ENCODE peak calls at places on chromosomes 13 and 19, in four cellular contexts. B, K, U and D are unnamed samples.

GRCh38 chr19:18297308-18297707 is 15.9 kb upstream of the JUND start:
- DNase-seq in B (no peak), K (no peak), U (no peak), D (no peak)

GRCh38 chr19:1213391-1214286 is 8.1 kb downstream of the STK11 start:
- DNase-seq in U (no peak), B (no peak), K (no peak), D (no peak)

GRCh38 chr13:74573654-74574053 is 439.4 kb upstream of the KLF12 start:
- DNase-seq in B (no peak), K (no peak), U (peak; percentile 34), D (no peak)

GRCh38 chr13:40776681-40777165 is 5.7 kb upstream of the MRPS31 start:
- DNase-seq in B (no peak), K (no peak), U (peak; percentile 32), D (no peak)

GRCh38 chr13:49457221-49457620 is 13.1 kb downstream of the SETDB2 start:
- DNase-seq in B (no peak), K (no peak), U (no peak), D (no peak)

GRCh38 chr13:97257800-97258799 is 36.0 kb downstream of the MBNL2 start:
- DNase-seq in U (peak; percentile 81), K (peak; percentile 48), B (peak; percentile 85), D (peak; percentile 61)

GRCh38 chr19:2509096-2509495 is 33.2 kb downstream of the GADD45B start:
- DNase-seq in U (no peak), K (no peak), B (no peak), D (no peak)

GRCh38 chr13:20360041-20360491 is 127.9 kb upstream of the GJB6 start:
- DNase-seq in K (no peak), B (no peak), U (peak; percentile 1), D (no peak)

GRCh38 chr19:15187026-15188007 is 13.5 kb downstream of the NOTCH3 start:
- DNase-seq in U (peak; percentile 64), K (no peak), B (no peak), D (no peak)

GRCh38 chr13:29991343-29991742 is 140.9 kb upstream of the UBL3 start:
- DNase-seq in K (no peak), U (no peak), B (no peak), D (no peak)

GRCh38 chr19:33654840-33655508 is 33.2 kb downstream of the CHST8 start:
- DNase-seq in B (no peak), U (no peak), K (no peak), D (no peak)

GRCh38 chr19:38624822-38625221 is 5.8 kb downstream of the EIF3K start:
- DNase-seq in U (no peak), B (no peak), K (no peak), D (no peak)

GRCh38 chr19:38841787-38842438 is 7.9 kb downstream of the HNRNPL start:
- DNase-seq in B (peak; percentile 6), K (no peak), U (no peak), D (no peak)

GRCh38 chr19:18514800-18515682 is 6.8 kb downstream of the ELL start:
- DNase-seq in B (no peak), U (peak; percentile 45), K (peak; percentile 72), D (no peak)

GRCh38 chr19:33713194-33713593 is 83.5 kb upstream of the KCTD15 start:
- DNase-seq in B (no peak), U (no peak), K (no peak), D (no peak)

GRCh38 chr13:97015661-97016350 is 21.5 kb upstream of the OXGR1 start:
- DNase-seq in U (no peak), B (no peak), K (no peak), D (no peak)

GRCh38 chr19:34363094-34363493 is 1.9 kb upstream of the GPI start:
- DNase-seq in K (no peak), U (peak; percentile 66), B (no peak), D (no peak)

GRCh38 chr19:46753420-46754155 is 7.3 kb upstream of the STRN4 start:
- DNase-seq in U (peak; percentile 81), B (peak; percentile 79), K (no peak), D (peak; percentile 56)

GRCh38 chr13:28611654-28612131 is 47.2 kb upstream of the POMP start:
- DNase-seq in B (no peak), U (peak; percentile 58), K (no peak), D (no peak)

GRCh38 chr19:9958451-9958850 is 22.1 kb upstream of the OLFM2 start:
- DNase-seq in K (no peak), B (no peak), U (no peak), D (peak; percentile 24)

GRCh38 chr13:92313382-92313781 is 913.2 kb upstream of the GPC6 start:
- DNase-seq in U (no peak), B (no peak), K (no peak), D (no peak)

GRCh38 chr19:2507109-2507508 is 31.2 kb downstream of the GADD45B start:
- DNase-seq in K (no peak), U (peak; percentile 45), B (peak; percentile 52), D (no peak)

GRCh38 chr13:98157188-98157587 is 14.3 kb downstream of the FARP1 start:
- DNase-seq in B (no peak), U (no peak), K (no peak), D (no peak)

GRCh38 chr13:76289558-76289957 is 596.6 kb downstream of the KCTD12 start:
- DNase-seq in U (no peak), K (no peak), B (no peak), D (no peak)

GRCh38 chr19:6238643-6239281 is 41.0 kb downstream of the MLLT1 start:
- DNase-seq in B (no peak), K (peak; percentile 65), U (no peak), D (peak; percentile 29)

GRCh38 chr19:16754207-16754806 is 34.7 kb downstream of the NWD1 start:
- DNase-seq in B (no peak), K (no peak), U (no peak), D (no peak)

GRCh38 chr19:16749326-16749725 is 29.7 kb downstream of the NWD1 start:
- DNase-seq in B (no peak), U (no peak), K (no peak), D (no peak)

GRCh38 chr19:16750081-16750480 is 30.4 kb downstream of the NWD1 start:
- DNase-seq in K (no peak), U (no peak), B (no peak), D (no peak)

GRCh38 chr19:16756649-16757048 is 37.0 kb downstream of the NWD1 start:
- DNase-seq in B (no peak), U (no peak), K (no peak), D (no peak)

GRCh38 chr19:16751701-16752100 is 32.1 kb downstream of the NWD1 start:
- DNase-seq in U (no peak), K (no peak), B (no peak), D (no peak)
- TF ChIP-seq POLR2A in U (no peak), K (no peak), B (no peak), D (no peak)

GRCh38 chr13:95457294-95457693 is 95.2 kb upstream of the CLDN10 start:
- DNase-seq in K (no peak), U (no peak), B (no peak), D (no peak)
- H3K4me1 ChIP-seq in K (no peaks in the 10 kb centered on the region), U (no peaks in the 10 kb centered on the region), B (peaks cover 12% of the 10 kb centered on the region), D (no peaks in the 10 kb centered on the region)

DNA sequence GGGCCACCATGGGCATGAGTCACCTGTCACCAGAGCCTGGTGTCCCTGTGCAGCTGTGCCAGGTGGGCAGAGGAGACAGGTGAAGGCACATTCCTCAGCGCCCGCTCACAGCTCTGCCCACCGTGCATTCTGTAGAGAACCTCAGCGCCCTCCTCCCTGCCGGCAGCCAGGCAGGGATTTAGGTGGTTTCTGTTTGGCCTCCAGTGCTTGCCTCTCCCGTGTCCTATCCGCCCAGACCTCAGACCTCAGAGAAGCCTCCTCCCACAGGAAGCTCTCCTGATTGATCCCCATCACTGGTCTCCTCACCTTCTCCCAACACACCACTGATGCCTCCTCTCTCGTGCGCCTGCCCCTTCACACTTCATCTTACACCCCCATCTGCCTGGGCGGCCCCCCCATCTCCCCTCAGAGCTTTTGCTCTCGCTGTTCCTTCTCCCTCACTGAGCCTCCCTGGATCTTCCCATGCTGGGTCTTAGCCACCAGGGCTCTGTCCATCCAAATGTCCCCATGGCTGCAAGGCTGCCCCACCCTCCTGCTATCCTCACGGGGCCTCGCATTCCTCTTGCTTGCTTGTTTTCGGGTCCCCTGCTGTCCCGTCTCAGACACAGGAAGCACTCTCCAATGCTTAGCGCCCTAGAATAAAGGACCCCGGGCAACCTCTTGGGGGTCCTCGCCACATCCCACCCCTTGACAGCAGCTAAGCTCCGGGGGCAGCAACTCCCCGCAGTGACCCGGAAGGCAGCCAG is 23.9 kb downstream of the SH3GL1 start:
- DNase-seq in K (no peak), U (peak; percentile 35), B (no peak), D (no peak)
- TF ChIP-seq EP300 in K (no peak), U (no peak), B (no peak), D (no peak)

GRCh38 chr19:49665301-49666119 is at the start of the genes BCL2L12 and IRF3:
- DNase-seq in U (peak; percentile 99), B (peak; percentile 98), K (peak; percentile 99), D (peak; percentile 97)

GRCh38 chr19:49662011-49662410 is 3.6 kb downstream of the IRF3 start:
- DNase-seq in U (no peak), K (no peak), B (no peak), D (no peak)

GRCh38 chr19:49666120-49666444 is 349 bp downstream of the BCL2L12 start:
- DNase-seq in K (no peak), B (no peak), U (no peak), D (no peak)

GRCh38 chr19:49663224-49663623 is 2.4 kb downstream of the IRF3 start:
- DNase-seq in B (no peak), K (no peak), U (no peak), D (no peak)

GRCh38 chr19:49664171-49665070 is 1.2 kb downstream of the IRF3 start:
- DNase-seq in K (peak; percentile 90), B (peak; percentile 96), U (peak; percentile 87), D (peak; percentile 93)
- TF ChIP-seq POLR2A in K (peak; percentile 46), B (peak; percentile 78), U (peak; percentile 66), D (peak; percentile 61)

DNA sequence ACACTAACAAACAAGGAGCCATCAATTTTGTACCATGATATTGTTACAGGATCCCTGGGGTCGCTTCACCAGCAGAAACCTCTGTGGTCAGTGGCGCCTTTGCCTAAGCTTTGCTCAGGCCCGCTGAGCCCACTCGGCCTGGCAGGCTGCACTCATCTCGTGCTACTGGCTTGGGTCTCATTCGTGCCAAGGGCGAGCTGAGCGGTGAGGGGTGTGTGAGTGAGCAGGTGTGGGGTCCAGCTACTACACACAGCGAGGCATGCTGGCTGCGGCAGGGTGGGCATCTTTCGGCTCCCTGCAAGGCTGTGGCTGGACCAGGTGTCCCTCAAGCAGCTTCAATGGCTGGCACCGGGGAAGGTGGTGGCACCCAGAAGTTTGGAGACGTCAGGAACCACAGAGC is 19.1 kb downstream of the CPB2 start:
- DNase-seq in B (no peak), K (no peak), U (no peak), D (no peak)
- H3K4me1 ChIP-seq in B (no peaks in the 10 kb centered on the region), K (no peaks in the 10 kb centered on the region), U (no peaks in the 10 kb centered on the region), D (no peaks in the 10 kb centered on the region)